ENCODE peak calls at places on chromosomes 16 and 17, in four cellular contexts. One of them, this sample, is unnamed.

GRCh38 chr16:14502932-14503741 is 126.9 kb downstream of the PARN start:
- DNase-seq in GM03348: no peak
- DNase-seq in myocyte: peak; percentile 38
- DNase-seq in substantia nigra: no peak
- DNase-seq in this sample: peak; percentile 40

GRCh38 chr17:34997355-34997862 is 17.1 kb downstream of the LIG3 start:
- DNase-seq in substantia nigra: no peak
- DNase-seq in GM03348: no peak
- DNase-seq in myocyte: no peak
- DNase-seq in this sample: peak; percentile 60

GRCh38 chr16:14309906-14310305 is 238.8 kb downstream of the MRTFB start:
- DNase-seq in myocyte: peak; percentile 85
- DNase-seq in GM03348: peak; percentile 85
- DNase-seq in substantia nigra: no peak
- DNase-seq in this sample: peak; percentile 80

GRCh38 chr16:5367960-5368359 is 270.4 kb upstream of the EEF2KMT start:
- DNase-seq in substantia nigra: no peak
- DNase-seq in myocyte: no peak
- DNase-seq in GM03348: no peak
- DNase-seq in this sample: no peak

GRCh38 chr17:4676777-4677176 is 27.2 kb downstream of the PELP1 start:
- DNase-seq in substantia nigra: no peak
- DNase-seq in myocyte: no peak
- DNase-seq in GM03348: no peak
- DNase-seq in this sample: no peak

GRCh38 chr16:11079657-11080187 is 135.4 kb downstream of the CLEC16A start:
- DNase-seq in GM03348: peak; percentile 78
- DNase-seq in myocyte: peak; percentile 54
- DNase-seq in substantia nigra: no peak
- DNase-seq in this sample: peak; percentile 93

GRCh38 chr17:39027037-39027436 is 59.8 kb upstream of the FBXO47 start:
- DNase-seq in myocyte: peak; percentile 60
- DNase-seq in GM03348: peak; percentile 67
- DNase-seq in substantia nigra: no peak
- DNase-seq in this sample: peak; percentile 19

GRCh38 chr17:7839890-7840260 is 5.9 kb downstream of the KDM6B start:
- DNase-seq in GM03348: no peak
- DNase-seq in substantia nigra: no peak
- DNase-seq in myocyte: no peak
- DNase-seq in this sample: peak; percentile 54

GRCh38 chr16:3094289-3095027 is 4.6 kb downstream of the ZSCAN10 start:
- DNase-seq in myocyte: peak; percentile 63
- DNase-seq in GM03348: peak; percentile 44
- DNase-seq in substantia nigra: no peak
- DNase-seq in this sample: peak; percentile 22

This sample was measured in AG10803.